ENCODE peak calls at places on chromosome 11, in nine cellular contexts. A is A549, I is HL-60, B is GM23338, N is SK-N-SH, Y is HCT116, C is HepG2, D is GM12878, P is Panc1. X is an unnamed sample.

GRCh38 chr11:61092280-61092766 is 10.0 kb upstream of the CD5 start:
- DNase-seq in A (no peak), I (no peak), B (no peak), N (no peak), Y (no peak), C (no peak), D (no peak), P (no peak), X (no peak)

GRCh38 chr11:117005758-117006157 is 92.5 kb downstream of the SIK3 start:
- DNase-seq in A (no peak), I (no peak), B (no peak), N (no peak), Y (no peak), C (no peak), D (no peak), P (no peak), X (no peak)

GRCh38 chr11:108319541-108320145 is 96.8 kb downstream of the ATM start:
- DNase-seq in A (no peak), I (no peak), B (no peak), N (no peak), Y (no peak), C (no peak), D (no peak), P (no peak), X (no peak)

GRCh38 chr11:126414615-126415014 is 59.1 kb downstream of the ST3GAL4 start:
- DNase-seq in A (no peak), I (no peak), B (no peak), N (no peak), Y (no peak), C (no peak), D (no peak), P (no peak), X (no peak)

GRCh38 chr11:114276077-114276476 is 20.1 kb upstream of the NNMT start:
- DNase-seq in A (no peak), I (no peak), B (no peak), N (no peak), Y (no peak), C (no peak), D (no peak), P (no peak), X (no peak)

GRCh38 chr11:32641361-32641760 is 57.7 kb downstream of the EIF3M start:
- DNase-seq in A (no peak), I (no peak), B (no peak), N (no peak), Y (no peak), C (no peak), D (no peak), P (no peak), X (no peak)

GRCh38 chr11:81002374-81002773 is 1561.5 kb upstream of the TENM4 start:
- DNase-seq in A (no peak), I (no peak), B (no peak), N (no peak), Y (no peak), C (no peak), D (no peak), P (no peak), X (no peak)

GRCh38 chr11:66936326-66936725 is 21.9 kb downstream of the PC start:
- DNase-seq in A (peak; percentile 57), I (no peak), B (no peak), N (no peak), Y (no peak), C (peak; percentile 50), D (no peak), P (no peak), X (no peak)

GRCh38 chr11:65212226-65212801 is 30.6 kb downstream of the CAPN1 start:
- DNase-seq in A (no peak), I (peak; percentile 29), B (peak; percentile 46), N (no peak), Y (no peak), C (no peak), D (no peak), P (no peak), X (peak; percentile 38)
- TF ChIP-seq REST in A (no peak), I (no peak), B (no peak), N (no peak), Y (no peak), C (no peak), D (no peak), P (no peak), X (no peak)

DNA sequence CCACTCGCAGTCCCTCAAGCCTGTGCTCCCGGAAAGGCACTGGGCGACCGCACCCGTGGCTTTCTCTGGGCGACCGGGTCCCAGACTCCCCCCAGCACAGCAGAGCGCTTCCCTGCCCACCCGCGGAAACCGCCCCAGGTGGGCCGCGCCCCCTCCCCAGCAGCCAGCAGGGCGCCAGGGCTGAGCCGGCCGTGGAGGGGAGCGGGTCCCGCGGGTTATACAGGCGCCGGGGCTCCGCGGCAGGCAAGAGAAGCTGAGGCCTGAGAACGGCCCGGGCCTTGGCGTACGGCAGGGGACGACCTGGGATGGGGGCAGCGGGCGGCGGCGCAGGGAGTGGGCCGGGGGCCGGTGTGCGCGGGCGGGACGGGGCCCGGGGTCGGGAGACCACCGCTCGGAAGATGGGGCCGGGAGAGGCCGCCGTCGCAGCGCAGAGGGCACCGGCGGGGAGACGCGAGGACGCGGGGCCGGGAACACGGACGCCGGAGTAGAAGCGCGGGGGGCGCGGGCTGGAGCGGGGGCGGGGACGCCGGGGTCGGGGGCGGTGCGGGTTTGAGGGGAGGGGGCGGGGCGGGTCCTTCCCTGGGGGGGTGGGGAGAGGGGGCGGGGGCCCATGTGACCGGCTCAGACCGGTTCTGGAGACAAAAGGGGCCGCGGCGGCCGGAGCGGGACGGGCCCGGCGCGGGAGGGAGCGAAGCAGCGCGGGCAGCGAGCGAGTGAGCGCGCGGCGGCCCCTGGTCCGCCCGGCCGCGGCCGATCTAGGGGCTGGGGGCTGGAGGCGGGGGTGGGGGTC is at the start of gene MDK:
- DNase-seq in A (no peak), I (no peak), B (peak; percentile 85), N (peak; percentile 96), Y (no peak), C (peak; percentile 49), D (no peak), P (no peak), X (peak; percentile 90)
- TF ChIP-seq REST in A (no peak), I (no peak), B (no peak), N (no peak), Y (no peak), C (no peak), D (no peak), P (no peak), X (peak; percentile 19)

DNA sequence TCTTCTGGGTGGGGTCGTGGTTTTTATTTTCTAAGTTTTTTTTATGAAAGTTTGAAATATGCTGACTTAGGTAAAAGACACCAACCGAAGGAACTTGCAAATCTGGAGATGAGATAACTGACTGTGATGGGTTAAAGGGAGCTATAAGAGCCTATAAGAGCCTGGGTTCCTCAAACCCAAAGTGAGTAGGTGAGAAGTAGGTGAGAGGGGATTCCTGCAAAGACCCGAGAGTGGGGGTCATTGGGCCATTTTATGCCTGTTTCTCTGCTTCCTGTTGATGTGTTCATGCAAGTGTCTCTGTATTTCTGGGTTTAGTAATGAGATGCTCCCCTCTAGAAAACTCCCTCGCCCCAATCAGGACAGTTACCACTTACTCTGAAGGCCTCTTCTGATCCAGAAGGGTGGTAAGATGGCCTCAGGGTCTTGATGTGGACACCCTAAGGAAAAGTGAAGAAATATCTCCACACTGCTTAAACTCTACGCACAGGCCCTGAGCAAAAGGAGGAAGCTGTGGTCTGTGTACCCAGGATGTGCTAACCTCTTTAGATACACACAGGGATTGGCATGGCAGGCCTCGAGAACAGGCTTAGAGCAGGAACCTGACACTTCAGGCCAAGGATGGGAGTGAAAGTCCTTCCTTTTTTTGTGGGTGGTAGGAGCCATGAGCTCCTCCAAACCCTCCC is 1.8 kb downstream of the FLI1 start:
- DNase-seq in A (no peak), I (peak; percentile 97), B (no peak), N (no peak), Y (no peak), C (no peak), D (no peak), P (no peak), X (no peak)
- TF ChIP-seq REST in A (no peak), I (no peak), B (no peak), N (no peak), Y (no peak), C (no peak), D (no peak), P (no peak), X (no peak)

GRCh38 chr11:129536338-129536737 is 160.7 kb downstream of the BARX2 start:
- DNase-seq in A (no peak), I (no peak), B (no peak), N (no peak), Y (no peak), C (no peak), D (no peak), P (no peak), X (no peak)
- TF ChIP-seq REST in A (no peak), I (no peak), B (no peak), N (no peak), Y (no peak), C (no peak), D (no peak), P (no peak), X (no peak)

GRCh38 chr11:111443032-111443431 is 64.0 kb upstream of the POU2AF1 start:
- DNase-seq in A (no peak), I (no peak), B (no peak), N (no peak), Y (no peak), C (no peak), D (no peak), P (no peak), X (no peak)
- TF ChIP-seq REST in A (no peak), I (no peak), B (no peak), N (no peak), Y (no peak), C (no peak), D (no peak), P (no peak), X (no peak)

DNA sequence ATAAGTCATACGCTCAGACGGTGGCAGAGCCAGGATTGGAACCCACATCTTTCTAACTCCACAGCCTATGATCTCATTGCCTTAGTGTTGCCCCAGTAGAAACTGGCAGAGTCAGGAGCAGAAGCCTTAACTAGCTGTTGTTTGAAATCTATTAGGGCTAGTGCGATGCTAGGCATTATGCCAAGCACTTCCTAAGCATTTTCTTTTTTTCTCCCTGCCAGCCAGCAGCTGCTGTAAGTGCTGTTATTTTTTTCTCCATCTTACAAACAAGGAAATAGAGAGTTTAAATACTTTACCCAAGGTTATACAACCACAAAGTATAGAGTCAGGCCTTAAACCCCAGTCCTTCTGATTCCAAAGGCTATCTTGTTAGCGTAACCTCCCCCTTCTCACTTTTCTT is 161.0 kb upstream of the SORL1-AS1 start:
- DNase-seq in A (no peak), I (no peak), B (no peak), N (no peak), Y (no peak), C (no peak), D (no peak), P (no peak), X (no peak)
- TF ChIP-seq REST in A (no peak), I (no peak), B (no peak), N (no peak), Y (no peak), C (no peak), D (no peak), P (no peak), X (no peak)

X was measured in K562.